ENCODE peak calls at places on chromosome 10, in six cellular contexts. One of them, this sample, is unnamed.
A peak's percentile ranks its signal among the peaks of the same experiment; 100 is the strongest.

GRCh38 chr10:73979428-73980407 is 18.2 kb upstream of the VCL start:
- DNase-seq in NCI-H774: no peak
- DNase-seq in stimulated activated CD8-positive, alpha-beta memory T cell treated with anti-CD3 and anti-CD28 coated beads, Interleukin-4, amount 100 ng/mL, for 1 hour: no peak
- DNase-seq in activated naive CD8-positive, alpha-beta T cell treated with anti-CD3 and anti-CD28 coated beads, Interleukin-2, amount 50 U/mL, for 24 hours: no peak
- DNase-seq in Ammon's horn: peak; percentile 34
- DNase-seq in esophagus squamous epithelium: no peak
- DNase-seq in this sample: no peak

GRCh38 chr10:124672181-124672638 is 72.0 kb downstream of the FAM53B start:
- DNase-seq in NCI-H774: no peak
- DNase-seq in stimulated activated CD8-positive, alpha-beta memory T cell treated with anti-CD3 and anti-CD28 coated beads, Interleukin-4, amount 100 ng/mL, for 1 hour: no peak
- DNase-seq in esophagus squamous epithelium: no peak
- DNase-seq in activated naive CD8-positive, alpha-beta T cell treated with anti-CD3 and anti-CD28 coated beads, Interleukin-2, amount 50 U/mL, for 24 hours: no peak
- DNase-seq in Ammon's horn: peak; percentile 74
- DNase-seq in this sample: peak; percentile 72

GRCh38 chr10:69901623-69902505 is 100.2 kb downstream of the COL13A1 start:
- DNase-seq in NCI-H774: no peak
- DNase-seq in stimulated activated CD8-positive, alpha-beta memory T cell treated with anti-CD3 and anti-CD28 coated beads, Interleukin-4, amount 100 ng/mL, for 1 hour: no peak
- DNase-seq in activated naive CD8-positive, alpha-beta T cell treated with anti-CD3 and anti-CD28 coated beads, Interleukin-2, amount 50 U/mL, for 24 hours: peak; percentile 27
- DNase-seq in Ammon's horn: peak; percentile 50
- DNase-seq in esophagus squamous epithelium: no peak
- DNase-seq in this sample: peak; percentile 96

GRCh38 chr10:18449631-18450030 is 201.8 kb downstream of the NSUN6 start:
- DNase-seq in Ammon's horn: peak; percentile 34
- DNase-seq in esophagus squamous epithelium: no peak
- DNase-seq in NCI-H774: no peak
- DNase-seq in stimulated activated CD8-positive, alpha-beta memory T cell treated with anti-CD3 and anti-CD28 coated beads, Interleukin-4, amount 100 ng/mL, for 1 hour: no peak
- DNase-seq in activated naive CD8-positive, alpha-beta T cell treated with anti-CD3 and anti-CD28 coated beads, Interleukin-2, amount 50 U/mL, for 24 hours: no peak
- DNase-seq in this sample: no peak

GRCh38 chr10:51137741-51138529 is 63.6 kb downstream of the PRKG1 start:
- DNase-seq in stimulated activated CD8-positive, alpha-beta memory T cell treated with anti-CD3 and anti-CD28 coated beads, Interleukin-4, amount 100 ng/mL, for 1 hour: no peak
- DNase-seq in esophagus squamous epithelium: no peak
- DNase-seq in NCI-H774: no peak
- DNase-seq in Ammon's horn: no peak
- DNase-seq in activated naive CD8-positive, alpha-beta T cell treated with anti-CD3 and anti-CD28 coated beads, Interleukin-2, amount 50 U/mL, for 24 hours: no peak
- DNase-seq in this sample: no peak

GRCh38 chr10:73865459-73866442 is 8.6 kb downstream of the CAMK2G start:
- DNase-seq in activated naive CD8-positive, alpha-beta T cell treated with anti-CD3 and anti-CD28 coated beads, Interleukin-2, amount 50 U/mL, for 24 hours: peak; percentile 65
- DNase-seq in stimulated activated CD8-positive, alpha-beta memory T cell treated with anti-CD3 and anti-CD28 coated beads, Interleukin-4, amount 100 ng/mL, for 1 hour: no peak
- DNase-seq in esophagus squamous epithelium: peak; percentile 44
- DNase-seq in Ammon's horn: no peak
- DNase-seq in NCI-H774: no peak
- DNase-seq in this sample: no peak

GRCh38 chr10:119391430-119392313 is 150.8 kb downstream of the RGS10 start:
- DNase-seq in stimulated activated CD8-positive, alpha-beta memory T cell treated with anti-CD3 and anti-CD28 coated beads, Interleukin-4, amount 100 ng/mL, for 1 hour: no peak
- DNase-seq in esophagus squamous epithelium: no peak
- DNase-seq in NCI-H774: no peak
- DNase-seq in Ammon's horn: no peak
- DNase-seq in activated naive CD8-positive, alpha-beta T cell treated with anti-CD3 and anti-CD28 coated beads, Interleukin-2, amount 50 U/mL, for 24 hours: no peak
- DNase-seq in this sample: no peak

GRCh38 chr10:107865691-107866090 is 701.2 kb upstream of the SORCS1 start:
- DNase-seq in Ammon's horn: no peak
- DNase-seq in stimulated activated CD8-positive, alpha-beta memory T cell treated with anti-CD3 and anti-CD28 coated beads, Interleukin-4, amount 100 ng/mL, for 1 hour: no peak
- DNase-seq in activated naive CD8-positive, alpha-beta T cell treated with anti-CD3 and anti-CD28 coated beads, Interleukin-2, amount 50 U/mL, for 24 hours: no peak
- DNase-seq in esophagus squamous epithelium: no peak
- DNase-seq in NCI-H774: no peak
- DNase-seq in this sample: no peak

GRCh38 chr10:75592014-75592842 is 160.8 kb downstream of the LRMDA start:
- DNase-seq in stimulated activated CD8-positive, alpha-beta memory T cell treated with anti-CD3 and anti-CD28 coated beads, Interleukin-4, amount 100 ng/mL, for 1 hour: no peak
- DNase-seq in esophagus squamous epithelium: no peak
- DNase-seq in activated naive CD8-positive, alpha-beta T cell treated with anti-CD3 and anti-CD28 coated beads, Interleukin-2, amount 50 U/mL, for 24 hours: no peak
- DNase-seq in NCI-H774: no peak
- DNase-seq in Ammon's horn: no peak
- DNase-seq in this sample: no peak

GRCh38 chr10:9209105-9209798 is 1154.8 kb downstream of the GATA3 start:
- DNase-seq in NCI-H774: peak; percentile 12
- DNase-seq in esophagus squamous epithelium: no peak
- DNase-seq in Ammon's horn: peak; percentile 75
- DNase-seq in activated naive CD8-positive, alpha-beta T cell treated with anti-CD3 and anti-CD28 coated beads, Interleukin-2, amount 50 U/mL, for 24 hours: peak; percentile 83
- DNase-seq in stimulated activated CD8-positive, alpha-beta memory T cell treated with anti-CD3 and anti-CD28 coated beads, Interleukin-4, amount 100 ng/mL, for 1 hour: peak; percentile 64
- DNase-seq in this sample: peak; percentile 48

GRCh38 chr10:42149027-42149700 is 489.2 kb downstream of the ZNF33B start:
- DNase-seq in activated naive CD8-positive, alpha-beta T cell treated with anti-CD3 and anti-CD28 coated beads, Interleukin-2, amount 50 U/mL, for 24 hours: no peak
- DNase-seq in Ammon's horn: peak; percentile 2
- DNase-seq in stimulated activated CD8-positive, alpha-beta memory T cell treated with anti-CD3 and anti-CD28 coated beads, Interleukin-4, amount 100 ng/mL, for 1 hour: no peak
- DNase-seq in esophagus squamous epithelium: no peak
- DNase-seq in NCI-H774: no peak
- DNase-seq in this sample: no peak